ENCODE peak calls at places on chromosomes 16 and 17, in eight cellular contexts. P is activated B cell treated with CpG ODN at 0.5 μM for 24 hours; K is omental fat pad; H is mesendoderm; C is pancreas; A is C1 segment of cervical spinal cord; M is stimulated activated CD8-positive, alpha-beta memory T cell treated with anti-CD3 and anti-CD28 coated beads, Interleukin-2, amount 100 ng/mL, for 48 hours; D is activated naive CD8-positive, alpha-beta T cell treated with anti-CD3 and anti-CD28 coated beads, Interleukin-2, amount 10 ng/mL, durations not matched to agents 7 days and 5 days. Y is an unnamed sample.

GRCh38 chr17:48052956-48053757 is 5.0 kb downstream of the NFE2L1 start:
- DNase-seq in P (no peak), K (no peak), H (no peak), C (no peak), A (peak), M (no peak), D (no peak), Y (no peak)

GRCh38 chr17:47204722-47205418 is 4.3 kb upstream of the MYL4 start:
- DNase-seq in P (peak), K (no peak), H (peak), C (no peak), A (peak), M (no peak), D (no peak), Y (no peak)

GRCh38 chr16:70460737-70461261 is 6.4 kb downstream of the FCSK start:
- DNase-seq in P (no peak), K (no peak), H (peak), C (no peak), A (no peak), M (no peak), D (no peak), Y (no peak)

GRCh38 chr16:30715777-30716445 is 16.9 kb downstream of the SRCAP start:
- DNase-seq in P (no peak), K (no peak), H (no peak), C (no peak), A (no peak), M (no peak), D (no peak), Y (peak)

GRCh38 chr17:55762086-55762858 is 11.4 kb downstream of the PCTP start:
- DNase-seq in P (no peak), K (no peak), H (no peak), C (no peak), A (no peak), M (no peak), D (no peak), Y (no peak)

GRCh38 chr16:81558444-81559175 is 114.0 kb downstream of the CMIP start:
- DNase-seq in P (no peak), K (no peak), H (peak), C (peak), A (peak), M (no peak), D (no peak), Y (no peak)

GRCh38 chr17:68776451-68776850 is 175.3 kb upstream of the FAM20A start:
- DNase-seq in P (no peak), K (no peak), H (no peak), C (no peak), A (no peak), M (no peak), D (no peak), Y (no peak)

GRCh38 chr17:47603830-47604229 is 45.9 kb upstream of the KPNB1 start:
- DNase-seq in P (no peak), K (no peak), H (no peak), C (no peak), A (no peak), M (no peak), D (no peak), Y (no peak)

GRCh38 chr16:8892101-8892575 is 10.0 kb downstream of the LITAFD start:
- DNase-seq in P (peak), K (no peak), H (no peak), C (no peak), A (no peak), M (no peak), D (peak), Y (no peak)

GRCh38 chr16:56910654-56911539 is 21.0 kb upstream of the HERPUD1 start:
- DNase-seq in P (no peak), K (no peak), H (peak), C (no peak), A (peak), M (no peak), D (no peak), Y (no peak)

GRCh38 chr16:12455287-12455798 is 348.3 kb downstream of the CPPED1 start:
- DNase-seq in P (peak), K (no peak), H (peak), C (peak), A (peak), M (peak), D (peak), Y (peak)

GRCh38 chr17:306116-306515 is 46.5 kb downstream of the RPH3AL start:
- DNase-seq in P (no peak), K (no peak), H (no peak), C (no peak), A (no peak), M (no peak), D (no peak), Y (no peak)

GRCh38 chr17:55825213-55825612 is 74.4 kb downstream of the PCTP start:
- DNase-seq in P (no peak), K (no peak), H (peak), C (no peak), A (no peak), M (no peak), D (no peak), Y (no peak)

GRCh38 chr17:50221500-50222480 is 20.4 kb upstream of the COL1A1 start:
- DNase-seq in P (no peak), K (no peak), H (no peak), C (no peak), A (no peak), M (no peak), D (no peak), Y (no peak)

GRCh38 chr16:69397821-69398521 is 12.2 kb upstream of the TERF2 start:
- DNase-seq in P (no peak), K (no peak), H (peak), C (peak), A (peak), M (no peak), D (no peak), Y (no peak)

GRCh38 chr16:49788505-49788904 is 67.4 kb downstream of the ZNF423 start:
- DNase-seq in P (no peak), K (no peak), H (no peak), C (no peak), A (peak), M (no peak), D (no peak), Y (no peak)

GRCh38 chr17:21381076-21381706 is 5.0 kb downstream of the KCNJ12 start:
- DNase-seq in P (no peak), K (no peak), H (no peak), C (no peak), A (no peak), M (no peak), D (no peak), Y (no peak)

GRCh38 chr17:54902611-54903010 is 2.0 kb downstream of the TOM1L1 start:
- DNase-seq in P (no peak), K (no peak), H (no peak), C (no peak), A (no peak), M (no peak), D (no peak), Y (no peak)

GRCh38 chr17:44362964-44363612 is 565 bp downstream of the FAM171A2 start:
- DNase-seq in P (no peak), K (no peak), H (no peak), C (no peak), A (no peak), M (no peak), D (peak), Y (no peak)

GRCh38 chr17:66523378-66524174 is 221.2 kb downstream of the PRKCA start:
- DNase-seq in P (no peak), K (no peak), H (no peak), C (no peak), A (no peak), M (no peak), D (no peak), Y (no peak)

GRCh38 chr16:71847096-71847495 is 1.3 kb downstream of the ATXN1L start:
- DNase-seq in P (no peak), K (no peak), H (no peak), C (no peak), A (no peak), M (no peak), D (no peak), Y (no peak)

GRCh38 chr17:45129426-45129939 is 2.8 kb downstream of the PLCD3 start:
- DNase-seq in P (no peak), K (no peak), H (peak), C (no peak), A (no peak), M (no peak), D (no peak), Y (no peak)

GRCh38 chr16:17829826-17830225 is 359.1 kb upstream of the XYLT1 start:
- DNase-seq in P (no peak), K (no peak), H (no peak), C (no peak), A (no peak), M (no peak), D (no peak), Y (no peak)

GRCh38 chr17:41315814-41316430 is 412 bp upstream of the KRTAP17-1 start:
- DNase-seq in P (no peak), K (no peak), H (no peak), C (no peak), A (no peak), M (no peak), D (no peak), Y (no peak)

Y was measured in GM18507.